ENCODE peak calls at places on chromosomes 6 and 20, in ten cellular contexts. R is mucosa of descending colon, L is prostate gland, K is pancreas, A is transverse colon, U is heart left ventricle, Z is A549, S is Peyer's patch, N is heart right ventricle, V is astrocyte. X is an unnamed sample. For H3K4me1 and H3K9me3, the result is how much of the 10 kb centered on the place peaks cover.

GRCh38 chr6:47772359-47772758 is 9.5 kb upstream of the OPN5 start:
- DNase-seq in R (no peak), L (no peak), K (no peak), A (no peak), U (no peak), Z (no peak), S (no peak), N (no peak), V (no peak), X (no peak)

GRCh38 chr20:50215101-50215500 is 24.5 kb downstream of the CEBPB start:
- DNase-seq in R (no peak), L (no peak), K (no peak), A (no peak), U (no peak), Z (no peak), S (peak), N (no peak), V (peak), X (no peak)

GRCh38 chr20:63441777-63442493 is 30.5 kb downstream of the KCNQ2 start:
- DNase-seq in R (peak), L (peak), K (peak), A (peak), U (peak), Z (peak), S (peak), N (peak), V (peak), X (no peak)

GRCh38 chr6:89689732-89690131 is 51.2 kb upstream of the LYRM2 start:
- DNase-seq in R (no peak), L (no peak), K (no peak), A (no peak), U (peak), Z (no peak), S (no peak), N (no peak), V (no peak), X (no peak)

GRCh38 chr6:87115402-87116135 is 20.7 kb upstream of the CGA start:
- DNase-seq in R (no peak), L (no peak), K (no peak), A (no peak), U (no peak), Z (no peak), S (no peak), N (no peak), V (no peak), X (no peak)

GRCh38 chr6:27275025-27275956 is 27.8 kb downstream of the PRSS16 start:
- DNase-seq in R (no peak), L (no peak), K (no peak), A (no peak), U (no peak), Z (no peak), S (no peak), N (no peak), V (no peak), X (no peak)

GRCh38 chr20:53890434-53891305 is 179.7 kb downstream of the BCAS1 start:
- DNase-seq in R (peak), L (no peak), K (no peak), A (peak), U (no peak), Z (no peak), S (no peak), N (no peak), V (no peak), X (no peak)

GRCh38 chr6:6169141-6169540 is 151.3 kb downstream of the F13A1 start:
- DNase-seq in R (no peak), L (no peak), K (no peak), A (no peak), U (no peak), Z (no peak), S (no peak), N (no peak), V (no peak), X (no peak)

GRCh38 chr6:5105146-5105545 is 20.0 kb downstream of the PPP1R3G start:
- DNase-seq in R (no peak), L (no peak), K (no peak), A (no peak), U (no peak), Z (no peak), S (no peak), N (no peak), V (no peak), X (no peak)

GRCh38 chr6:17233531-17233930 is 47.6 kb upstream of the RBM24 start:
- DNase-seq in R (no peak), L (no peak), K (no peak), A (no peak), U (no peak), Z (no peak), S (no peak), N (no peak), V (peak), X (no peak)

GRCh38 chr20:36116813-36117441 is 37.6 kb upstream of the EPB41L1 start:
- DNase-seq in R (no peak), L (no peak), K (no peak), A (no peak), U (no peak), Z (no peak), S (no peak), N (no peak), V (peak), X (no peak)

GRCh38 chr20:64041781-64042771 is 6.1 kb downstream of the C20orf204 start:
- DNase-seq in R (no peak), L (no peak), K (no peak), A (no peak), U (no peak), Z (no peak), S (no peak), N (no peak), V (no peak), X (no peak)

GRCh38 chr20:3238616-3239025 is 369 bp downstream of the SLC4A11 start:
- DNase-seq in R (peak), L (peak), K (no peak), A (peak), U (no peak), Z (peak), S (peak), N (peak), V (no peak), X (no peak)

GRCh38 chr6:43990275-43990626 is 137.0 kb downstream of the MRPL14 start:
- DNase-seq in R (no peak), L (no peak), K (peak), A (no peak), U (peak), Z (no peak), S (peak), N (no peak), V (peak), X (no peak)

GRCh38 chr6:96743496-96743895 is 93.8 kb downstream of the GPR63 start:
- DNase-seq in R (no peak), L (no peak), K (no peak), A (no peak), U (no peak), Z (no peak), S (no peak), N (no peak), V (no peak), X (no peak)

GRCh38 chr6:116265081-116265829 is 11.4 kb upstream of the TSPYL4 start:
- DNase-seq in R (peak), L (no peak), K (no peak), A (no peak), U (peak), Z (no peak), S (peak), N (peak), V (no peak), X (no peak)

GRCh38 chr20:31811796-31812728 is 7.1 kb upstream of the MYLK2 start:
- DNase-seq in R (no peak), L (no peak), K (peak), A (no peak), U (peak), Z (no peak), S (no peak), N (no peak), V (peak), X (no peak)

GRCh38 chr20:58514321-58515239 is 619 bp downstream of the APCDD1L start:
- DNase-seq in R (no peak), L (no peak), K (no peak), A (no peak), U (no peak), Z (no peak), S (no peak), N (no peak), V (peak), X (no peak)

GRCh38 chr6:123715243-123715863 is 78.6 kb upstream of the TRDN start:
- DNase-seq in R (peak), L (peak), K (no peak), A (no peak), U (no peak), Z (no peak), S (no peak), N (no peak), V (no peak), X (no peak)

GRCh38 chr20:45378191-45378590 is at the start of gene TP53TG5:
- DNase-seq in R (no peak), L (no peak), K (no peak), A (no peak), U (no peak), Z (no peak), S (no peak), N (no peak), V (no peak), X (no peak)

GRCh38 chr20:33815671-33816070 is 4.5 kb downstream of the CHMP4B start:
- DNase-seq in R (no peak), L (no peak), K (no peak), A (no peak), U (no peak), Z (no peak), S (no peak), N (no peak), V (no peak), X (no peak)

GRCh38 chr6:30542404-30542725 is 13.9 kb downstream of the GNL1 start:
- DNase-seq in R (no peak), L (no peak), K (no peak), A (no peak), U (no peak), Z (no peak), S (no peak), N (no peak), V (no peak), X (no peak)

GRCh38 chr6:116385462-116385807 is 14.7 kb downstream of the DSE start:
- DNase-seq in R (no peak), L (no peak), K (no peak), A (no peak), U (no peak), Z (no peak), S (no peak), N (no peak), V (peak), X (no peak)

GRCh38 chr6:34104186-34104585 is 41.7 kb downstream of the GRM4 start:
- DNase-seq in R (no peak), L (no peak), K (no peak), A (no peak), U (no peak), Z (no peak), S (no peak), N (no peak), V (no peak), X (no peak)

GRCh38 chr20:952196-952795 is 36.2 kb upstream of the ANGPT4 start:
- DNase-seq in R (no peak), L (no peak), K (no peak), A (no peak), U (no peak), Z (no peak), S (no peak), N (no peak), V (no peak), X (no peak)

GRCh38 chr6:2110504-2110903 is 134.9 kb downstream of the GMDS start:
- DNase-seq in R (no peak), L (no peak), K (no peak), A (no peak), U (no peak), Z (no peak), S (no peak), N (no peak), V (no peak), X (no peak)

GRCh38 chr20:61884571-61885389 is 180.9 kb downstream of the TAF4 start:
- DNase-seq in R (no peak), L (no peak), K (no peak), A (no peak), U (no peak), Z (no peak), S (no peak), N (no peak), V (no peak), X (no peak)
- H3K4me1 ChIP-seq in R (under half), L (under half), K (under half), A (under half), U (under half), Z (under half), S (under half), N (under half), V (under half), X (under half)

DNA sequence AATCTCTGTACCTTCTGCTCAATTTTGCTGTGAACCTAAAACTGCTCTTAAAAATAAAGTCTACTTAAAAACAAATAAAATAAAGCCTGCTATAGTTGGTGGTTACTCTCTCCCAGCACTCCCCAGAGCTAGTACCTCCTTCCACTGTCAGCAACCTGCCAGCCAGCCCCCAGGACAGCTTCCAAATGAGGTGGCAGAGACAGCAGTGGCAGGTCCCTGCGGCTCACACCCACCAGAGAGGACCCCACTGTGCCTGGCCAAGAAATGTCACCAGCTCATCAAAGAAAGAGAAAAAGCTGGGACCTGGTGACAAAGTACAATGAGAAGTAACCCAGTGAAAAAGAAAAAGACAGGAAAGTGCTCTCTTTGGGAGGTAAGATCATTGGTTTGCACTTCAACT is 15.2 kb downstream of the APMAP start:
- DNase-seq in R (no peak), L (no peak), K (no peak), A (no peak), U (no peak), Z (no peak), S (no peak), N (no peak), V (no peak), X (no peak)
- H3K9me3 ChIP-seq in R (under half), L (under half), K (under half), A (under half), U (under half), Z (under half), S (under half), N (under half), V (under half), X (under half)

DNA sequence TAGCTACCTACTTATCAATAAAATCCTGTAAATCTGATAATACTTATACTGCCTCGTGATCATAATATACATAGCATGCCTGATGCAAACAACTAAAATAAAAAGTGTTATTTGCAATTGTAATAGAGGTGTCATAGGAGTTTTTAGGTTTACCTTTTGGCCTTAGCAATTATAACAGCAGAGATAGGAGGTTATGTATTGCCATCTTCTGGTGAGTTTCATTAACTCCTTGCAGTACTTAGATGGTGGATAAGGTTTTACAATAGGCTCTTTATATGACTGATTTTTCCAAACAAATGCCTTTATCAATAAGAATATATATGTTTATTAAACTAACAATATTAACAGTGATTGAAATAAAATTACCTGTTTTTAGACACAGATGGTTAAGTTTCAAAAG is 27.8 kb upstream of the MYCT1 start:
- DNase-seq in R (no peak), L (no peak), K (no peak), A (no peak), U (no peak), Z (peak), S (no peak), N (no peak), V (peak), X (no peak)
- TF ChIP-seq CTCF in R (no peak), L (peak), K (no peak), A (no peak), U (peak), Z (peak), S (peak), N (peak), V (peak), X (peak)

DNA sequence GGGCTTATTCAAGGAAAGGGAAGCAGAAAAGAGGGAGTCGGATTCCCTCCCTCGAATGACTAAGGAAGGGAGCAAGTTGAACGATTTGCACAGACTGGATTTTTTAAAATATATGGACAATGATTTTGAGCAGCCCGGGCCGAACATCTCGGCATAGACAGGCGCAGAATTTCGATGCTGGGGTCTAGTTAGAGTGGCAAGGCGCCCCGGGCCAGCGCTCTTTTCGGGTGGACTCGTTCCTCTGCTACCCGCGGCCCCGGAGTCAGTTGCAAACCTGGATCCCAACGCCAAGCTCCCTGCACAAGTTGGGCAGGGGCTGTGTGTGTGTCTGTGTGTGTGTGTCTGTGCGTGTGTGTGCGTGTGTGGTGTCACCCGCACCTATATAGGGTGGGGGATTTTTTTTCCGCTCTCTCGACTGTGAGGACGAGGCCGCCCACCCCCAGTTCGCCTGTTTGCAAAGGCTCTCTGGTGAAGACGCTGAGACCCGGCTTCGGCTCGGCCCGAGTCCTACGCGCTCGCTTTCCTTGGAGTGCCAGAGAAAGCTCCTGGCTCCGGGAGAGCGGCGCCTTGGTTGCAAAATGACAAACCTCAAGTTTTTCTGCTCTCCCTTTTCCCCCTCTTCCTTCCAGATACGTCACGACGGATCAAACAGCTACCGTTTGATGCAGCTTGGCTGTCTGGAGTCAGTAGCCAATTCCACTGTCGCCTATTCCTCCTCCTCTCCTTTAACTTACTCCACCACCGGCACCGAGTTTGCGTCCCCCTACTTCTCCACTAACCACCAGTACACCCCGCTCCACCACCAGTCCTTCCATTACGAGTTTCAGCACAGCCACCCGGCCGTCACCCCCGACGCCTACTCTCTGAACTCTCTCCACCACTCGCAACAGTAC is 1.4 kb downstream of the TFAP2D start:
- DNase-seq in R (no peak), L (no peak), K (no peak), A (no peak), U (no peak), Z (no peak), S (no peak), N (no peak), V (no peak), X (no peak)
- H3K4me1 ChIP-seq in R (under half), L (under half), K (under half), A (under half), U (under half), Z (under half), S (under half), N (under half), V (under half), X (under half)

GRCh38 chr20:56517211-56517610 is 7.3 kb upstream of the FAM209A start:
- DNase-seq in R (no peak), L (no peak), K (no peak), A (no peak), U (no peak), Z (no peak), S (no peak), N (no peak), V (no peak), X (no peak)
- H3K9me3 ChIP-seq in R (under half), L (under half), K (under half), A (under half), U (under half), Z (under half), S (under half), N (under half), V (under half), X (under half)

DNA sequence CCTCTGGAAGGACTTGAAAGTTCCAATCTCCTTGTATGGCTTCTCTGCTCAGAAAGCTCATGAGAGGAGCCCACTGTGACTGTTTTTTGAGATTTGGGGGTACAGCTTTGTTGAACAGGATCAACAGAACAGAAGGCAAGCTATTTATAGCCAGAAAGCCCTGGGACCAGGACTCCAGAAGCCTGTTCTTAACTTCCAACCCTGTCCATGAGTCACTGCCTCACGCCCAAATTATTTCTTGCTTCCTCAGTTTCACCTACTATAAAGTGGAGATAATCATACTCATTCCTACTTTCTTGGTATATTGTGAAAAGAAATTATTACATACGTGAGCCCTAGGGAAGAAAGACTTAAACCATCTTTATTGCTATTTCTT is 100.9 kb upstream of the MARCKS start:
- DNase-seq in R (no peak), L (no peak), K (no peak), A (no peak), U (no peak), Z (no peak), S (no peak), N (no peak), V (no peak), X (no peak)
- TF ChIP-seq CTCF in R (no peak), L (no peak), K (no peak), A (no peak), U (no peak), Z (no peak), S (no peak), N (no peak), V (no peak), X (no peak)